ENCODE peak calls at places on chromosomes 2 and 18, in four cellular contexts. L is NCI-H526 treated with DMSO at 0.1 percent for 48 hours, S is PC-3, F is substantia nigra. R is an unnamed sample.
A peak's percentile ranks its signal among the peaks of the same experiment; 100 is the strongest.

GRCh38 chr2:120736202-120736954 is 710 bp downstream of the GLI2 start:
- DNase-seq in L (no peak), S (no peak), F (no peak), R (peak; percentile 23)

GRCh38 chr2:158926478-158926948 is 41.9 kb upstream of the TANC1 start:
- DNase-seq in L (no peak), S (peak; percentile 79), F (no peak), R (peak; percentile 81)

GRCh38 chr2:201952212-201952611 is 81.4 kb upstream of the FZD7 start:
- DNase-seq in L (peak; percentile 66), S (peak; percentile 25), F (no peak), R (no peak)

GRCh38 chr18:50886914-50887313 is 8.0 kb downstream of the ME2 start:
- DNase-seq in L (no peak), S (no peak), F (no peak), R (no peak)

GRCh38 chr18:41244751-41245150 is 710.3 kb upstream of the PIK3C3 start:
- DNase-seq in L (no peak), S (no peak), F (no peak), R (no peak)

GRCh38 chr2:2647156-2647555 is 316.1 kb upstream of the MYT1L start:
- DNase-seq in L (no peak), S (peak; percentile 61), F (no peak), R (no peak)

GRCh38 chr18:3455938-3456685 is 6.1 kb downstream of the TGIF1 start:
- DNase-seq in L (no peak), S (peak; percentile 75), F (no peak), R (no peak)

GRCh38 chr2:109633284-109633961 is 19.3 kb downstream of the SOWAHC start:
- DNase-seq in L (no peak), S (no peak), F (no peak), R (no peak)

GRCh38 chr2:71746946-71747501 is 293.7 kb downstream of the DYSF start:
- DNase-seq in L (no peak), S (peak; percentile 49), F (no peak), R (peak; percentile 51)

GRCh38 chr2:213125646-213126347 is 25.6 kb downstream of the IKZF2 start:
- DNase-seq in L (no peak), S (peak; percentile 54), F (no peak), R (no peak)

GRCh38 chr2:241508240-241508509 is 209 bp downstream of the STK25 start:
- DNase-seq in L (peak; percentile 56), S (no peak), F (no peak), R (no peak)

GRCh38 chr18:77369644-77370043 is 120.0 kb downstream of the GALR1 start:
- DNase-seq in L (no peak), S (no peak), F (no peak), R (no peak)

GRCh38 chr2:42435641-42436040 is 58.1 kb downstream of the KCNG3 start:
- DNase-seq in L (no peak), S (no peak), F (no peak), R (no peak)

GRCh38 chr2:80852808-80853139 is 548.2 kb upstream of the LRRTM1 start:
- DNase-seq in L (no peak), S (peak; percentile 7), F (no peak), R (peak; percentile 25)

GRCh38 chr2:210337159-210337558 is 22.2 kb upstream of the MYL1 start:
- DNase-seq in L (no peak), S (no peak), F (no peak), R (no peak)

GRCh38 chr2:20424300-20425290 is 22.3 kb upstream of the RHOB start:
- DNase-seq in L (no peak), S (peak; percentile 46), F (peak; percentile 26), R (peak; percentile 61)

GRCh38 chr18:42706618-42707017 is 408.9 kb downstream of the RIT2 start:
- DNase-seq in L (no peak), S (no peak), F (no peak), R (peak; percentile 84)

GRCh38 chr2:186554850-186555785 is 34.7 kb upstream of the ITGAV start:
- DNase-seq in L (no peak), S (no peak), F (no peak), R (no peak)

GRCh38 chr2:216134958-216135541 is 25.9 kb downstream of the XRCC5 start:
- DNase-seq in L (no peak), S (no peak), F (no peak), R (no peak)

GRCh38 chr2:6977095-6977777 is 60.0 kb downstream of the RNF144A start:
- DNase-seq in L (no peak), S (peak; percentile 87), F (peak; percentile 64), R (peak; percentile 80)

GRCh38 chr2:45729753-45730512 is 78.5 kb downstream of the PRKCE start:
- DNase-seq in L (no peak), S (peak; percentile 60), F (no peak), R (peak; percentile 25)

GRCh38 chr18:33560686-33561370 is 17.2 kb upstream of the ASXL3 start:
- DNase-seq in L (no peak), S (no peak), F (no peak), R (peak; percentile 57)

GRCh38 chr18:13376841-13377351 is 158.3 kb downstream of the LDLRAD4 start:
- DNase-seq in L (no peak), S (no peak), F (no peak), R (no peak)

GRCh38 chr2:41241325-41242000 is 789.6 kb upstream of the SLC8A1 start:
- DNase-seq in L (no peak), S (no peak), F (no peak), R (no peak)

GRCh38 chr2:58731488-58731869 is 490.4 kb upstream of the FANCL start:
- DNase-seq in L (no peak), S (peak; percentile 8), F (no peak), R (no peak)

GRCh38 chr2:225090746-225091145 is 48.5 kb upstream of the DOCK10 start:
- DNase-seq in L (no peak), S (peak; percentile 81), F (no peak), R (no peak)